ENCODE peak calls at places on chromosomes 13 and 19, in nine cellular contexts. V, U, B, Z, X, W, J, Y and M are unnamed samples.

GRCh38 chr13:113991191-113991669 is 17.4 kb upstream of the C13orf46 start:
- DNase-seq in V (no peak), U (peak; percentile 20), B (no peak), Z (no peak), X (no peak), W (peak; percentile 8), J (no peak), Y (peak; percentile 6), M (no peak)

GRCh38 chr19:5057860-5058259 is 88.9 kb downstream of the KDM4B start:
- DNase-seq in V (no peak), U (no peak), B (no peak), Z (no peak), X (no peak), W (no peak), J (peak; percentile 42), Y (no peak), M (peak; percentile 21)

GRCh38 chr13:100129605-100130004 is 40.7 kb downstream of the PCCA start:
- DNase-seq in V (no peak), U (no peak), B (no peak), Z (no peak), X (no peak), W (no peak), J (no peak), Y (no peak), M (no peak)

GRCh38 chr19:49058592-49058991 is 1.0 kb upstream of the CGB7 start:
- DNase-seq in V (no peak), U (no peak), B (peak; percentile 17), Z (no peak), X (no peak), W (peak; percentile 54), J (peak; percentile 56), Y (no peak), M (no peak)

GRCh38 chr13:50053844-50054243 is 38.6 kb downstream of the KCNRG start:
- DNase-seq in V (no peak), U (no peak), B (no peak), Z (no peak), X (no peak), W (no peak), J (no peak), Y (no peak), M (no peak)

GRCh38 chr19:45079911-45080469 is 930 bp downstream of the GEMIN7 start:
- DNase-seq in V (no peak), U (peak; percentile 47), B (no peak), Z (no peak), X (no peak), W (no peak), J (no peak), Y (no peak), M (no peak)

GRCh38 chr19:6030214-6030507 is 52.2 kb upstream of the RANBP3 start:
- DNase-seq in V (no peak), U (no peak), B (peak; percentile 74), Z (no peak), X (peak; percentile 74), W (no peak), J (no peak), Y (no peak), M (peak; percentile 85)

GRCh38 chr19:5913739-5914357 is at the start of gene CAPS:
- DNase-seq in V (no peak), U (peak; percentile 83), B (peak; percentile 64), Z (peak; percentile 44), X (peak; percentile 74), W (peak; percentile 56), J (peak; percentile 50), Y (peak; percentile 86), M (peak; percentile 46)

GRCh38 chr19:58346961-58347929 is 6.0 kb downstream of the A1BG start:
- DNase-seq in V (peak; percentile 58), U (peak; percentile 69), B (peak; percentile 78), Z (peak; percentile 21), X (no peak), W (peak; percentile 54), J (peak; percentile 78), Y (peak; percentile 73), M (peak; percentile 57)

GRCh38 chr13:74487091-74487722 is 353.0 kb upstream of the KLF12 start:
- DNase-seq in V (no peak), U (no peak), B (no peak), Z (no peak), X (no peak), W (no peak), J (no peak), Y (no peak), M (no peak)

GRCh38 chr19:52748336-52748950 is 13.6 kb upstream of the ZNF611 start:
- DNase-seq in V (peak; percentile 39), U (no peak), B (peak; percentile 69), Z (no peak), X (no peak), W (peak; percentile 37), J (peak; percentile 19), Y (no peak), M (peak; percentile 61)

GRCh38 chr13:66835040-66835628 is 395.0 kb downstream of the PCDH9 start:
- DNase-seq in V (peak; percentile 31), U (peak; percentile 33), B (peak; percentile 14), Z (peak; percentile 42), X (no peak), W (peak; percentile 59), J (peak; percentile 66), Y (peak; percentile 71), M (peak; percentile 66)

GRCh38 chr13:39485314-39485700 is 117.7 kb downstream of the LHFPL6 start:
- DNase-seq in V (no peak), U (no peak), B (no peak), Z (no peak), X (no peak), W (no peak), J (no peak), Y (no peak), M (peak; percentile 36)

GRCh38 chr13:24624363-24624762 is 55.8 kb upstream of the ATP12A start:
- DNase-seq in V (no peak), U (no peak), B (no peak), Z (no peak), X (no peak), W (no peak), J (no peak), Y (no peak), M (no peak)

DNA sequence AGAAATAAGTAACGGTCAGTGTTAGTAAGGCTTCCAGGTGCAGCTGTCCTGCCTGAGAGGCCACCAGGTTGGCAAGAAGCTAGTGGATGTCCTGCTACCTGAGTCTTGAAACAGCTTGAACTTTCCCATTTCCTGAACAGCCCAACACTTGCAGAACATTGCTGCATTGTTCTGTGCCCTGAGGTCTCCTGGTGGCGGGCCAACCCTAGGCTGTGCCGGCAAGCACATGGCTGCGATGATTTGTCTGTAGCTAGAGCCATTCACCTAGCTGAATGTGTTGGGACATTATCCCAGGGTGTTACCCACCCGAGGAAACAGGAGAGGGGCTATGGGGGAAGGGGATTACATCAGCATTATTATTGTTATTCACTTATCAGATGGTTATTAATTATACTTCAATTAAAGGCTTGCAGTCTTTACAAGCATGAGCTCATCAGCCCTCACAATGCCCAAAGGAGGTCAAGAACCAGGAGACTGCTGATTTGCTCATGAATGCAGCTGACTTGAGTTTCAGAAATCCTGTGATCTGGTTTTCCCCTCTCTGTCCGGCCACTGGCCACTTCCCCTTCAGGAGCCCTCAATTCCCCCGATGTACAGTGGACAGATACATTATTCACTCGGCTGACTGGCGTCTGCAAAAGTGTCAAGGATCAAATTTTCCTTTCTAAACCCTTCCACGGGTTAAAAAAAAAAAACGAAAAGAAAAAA is 187.6 kb upstream of the TSC22D1 start:
- DNase-seq in V (no peak), U (peak; percentile 68), B (no peak), Z (no peak), X (no peak), W (no peak), J (no peak), Y (no peak), M (no peak)
- H3K4me3 ChIP-seq in V (no peak overlapping the region), U (no peak overlapping the region), B (no peak overlapping the region), Z (no peak overlapping the region), X (no peak overlapping the region), W (no peak overlapping the region), J (no peak overlapping the region), Y (no peak overlapping the region), M (no peak overlapping the region)

GRCh38 chr19:10699650-10700335 is 1.4 kb upstream of the QTRT1 start:
- DNase-seq in V (no peak), U (no peak), B (peak; percentile 68), Z (no peak), X (peak; percentile 62), W (no peak), J (peak; percentile 63), Y (no peak), M (peak; percentile 76)

GRCh38 chr19:10707440-10707839 is 6.2 kb downstream of the QTRT1 start:
- DNase-seq in V (no peak), U (no peak), B (no peak), Z (no peak), X (peak; percentile 24), W (no peak), J (no peak), Y (no peak), M (no peak)

GRCh38 chr19:10706990-10707389 is 5.8 kb downstream of the QTRT1 start:
- DNase-seq in V (no peak), U (no peak), B (peak; percentile 70), Z (no peak), X (no peak), W (no peak), J (no peak), Y (no peak), M (no peak)

GRCh38 chr19:10701955-10702307 is 692 bp downstream of the QTRT1 start:
- DNase-seq in V (no peak), U (peak; percentile 55), B (no peak), Z (no peak), X (no peak), W (no peak), J (no peak), Y (no peak), M (no peak)
- TF ChIP-seq CTCF in V (no peak), U (no peak), B (no peak), Z (no peak), X (no peak), W (no peak), J (no peak), Y (no peak), M (no peak)

DNA sequence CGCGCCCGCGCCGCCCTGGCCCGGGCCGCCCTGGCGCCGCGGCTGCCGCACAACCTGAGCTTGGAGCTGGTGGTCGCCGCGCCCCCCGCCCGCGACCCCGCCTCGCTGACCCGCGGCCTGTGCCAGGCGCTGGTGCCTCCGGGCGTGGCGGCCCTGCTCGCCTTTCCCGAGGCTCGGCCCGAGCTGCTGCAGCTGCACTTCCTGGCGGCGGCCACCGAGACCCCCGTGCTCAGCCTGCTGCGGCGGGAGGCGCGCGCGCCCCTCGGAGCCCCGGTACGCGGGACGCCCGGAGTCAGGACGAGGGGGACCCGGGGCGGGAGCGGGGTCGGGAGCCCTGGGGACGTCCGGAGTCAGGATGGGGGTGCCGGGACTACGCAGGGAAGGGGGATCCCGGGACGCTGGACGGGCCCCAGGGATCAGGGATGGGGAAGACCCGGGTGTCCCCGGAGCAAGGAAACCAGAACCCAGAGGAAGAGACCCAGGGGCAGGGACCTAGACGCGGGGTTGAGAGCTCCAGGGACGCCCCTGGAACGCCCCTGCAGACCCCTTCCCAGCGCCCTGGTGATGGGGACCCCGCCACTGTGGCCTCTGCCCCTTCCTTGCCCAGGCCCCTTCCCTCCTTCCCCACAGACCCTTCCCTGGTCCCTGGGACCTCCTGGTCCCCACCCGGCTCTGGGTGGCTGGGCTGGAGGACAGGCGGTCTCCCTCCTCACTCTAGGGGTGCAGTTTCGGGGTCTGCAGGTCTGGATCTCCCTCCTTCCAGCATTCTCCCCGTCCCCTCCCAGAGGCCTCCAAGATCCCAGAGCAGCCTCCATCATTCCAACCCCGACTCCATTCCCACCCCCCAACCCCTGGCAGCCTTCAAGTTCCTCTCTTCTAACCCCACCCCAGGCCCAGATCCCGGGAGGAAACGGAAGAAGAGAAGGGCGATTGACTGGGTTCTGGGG is 645 bp downstream of the GRIN3B start:
- DNase-seq in V (no peak), U (no peak), B (no peak), Z (no peak), X (no peak), W (no peak), J (no peak), Y (no peak), M (no peak)
- H3K4me3 ChIP-seq in V (no peak overlapping the region), U (no peak overlapping the region), B (no peak overlapping the region), Z (no peak overlapping the region), X (no peak overlapping the region), W (no peak overlapping the region), J (peak overlapping the region; percentile 52), Y (no peak overlapping the region), M (no peak overlapping the region)

GRCh38 chr19:21835810-21836444 is at the start of gene ZNF43:
- DNase-seq in V (peak; percentile 94), U (peak; percentile 96), B (peak; percentile 95), Z (peak; percentile 96), X (peak; percentile 89), W (peak; percentile 98), J (peak; percentile 93), Y (peak; percentile 99), M (peak; percentile 95)
- TF ChIP-seq CTCF in V (no peak), U (no peak), B (no peak), Z (no peak), X (no peak), W (no peak), J (no peak), Y (no peak), M (no peak)